ENCODE peak calls at places on chromosomes 2 and 18, in nine cellular contexts. H, Q, S, D, C, Y, W, M and G are unnamed samples.

GRCh38 chr18:22817844-22818243 is 115.3 kb upstream of the RBBP8 start:
- DNase-seq in H (no peak), Q (peak; percentile 52), S (no peak), D (no peak), C (no peak), Y (no peak), W (no peak), M (no peak), G (no peak)

GRCh38 chr2:52717836-52718235 is 1049.8 kb upstream of the CHAC2 start:
- DNase-seq in H (no peak), Q (no peak), S (no peak), D (no peak), C (no peak), Y (no peak), W (no peak), M (no peak), G (no peak)

GRCh38 chr2:47271054-47272000 is 116.2 kb upstream of the STPG4 start:
- DNase-seq in H (no peak), Q (no peak), S (no peak), D (peak; percentile 32), C (no peak), Y (peak; percentile 61), W (no peak), M (no peak), G (no peak)

GRCh38 chr2:41865263-41865662 is 182.6 kb upstream of the PKDCC start:
- DNase-seq in H (no peak), Q (no peak), S (no peak), D (no peak), C (no peak), Y (no peak), W (no peak), M (no peak), G (no peak)

GRCh38 chr2:22189893-22190292 is 1066.1 kb downstream of the TDRD15 start:
- DNase-seq in H (no peak), Q (peak; percentile 1), S (no peak), D (no peak), C (no peak), Y (no peak), W (no peak), M (no peak), G (no peak)

GRCh38 chr2:75021672-75022071 is 63.2 kb downstream of the POLE4 start:
- DNase-seq in H (peak; percentile 85), Q (peak; percentile 80), S (no peak), D (no peak), C (no peak), Y (no peak), W (no peak), M (peak; percentile 53), G (no peak)

GRCh38 chr2:238267341-238267710 is 21.1 kb downstream of the PER2 start:
- DNase-seq in H (no peak), Q (peak; percentile 42), S (no peak), D (no peak), C (no peak), Y (no peak), W (no peak), M (no peak), G (no peak)

GRCh38 chr2:12702661-12703121 is 14.0 kb upstream of the TRIB2 start:
- DNase-seq in H (no peak), Q (peak; percentile 90), S (no peak), D (peak; percentile 89), C (no peak), Y (no peak), W (no peak), M (no peak), G (no peak)

GRCh38 chr18:23982154-23983071 is 32.1 kb upstream of the TTC39C start:
- DNase-seq in H (no peak), Q (peak; percentile 75), S (peak; percentile 92), D (no peak), C (peak; percentile 59), Y (peak; percentile 45), W (peak; percentile 76), M (peak; percentile 36), G (no peak)

GRCh38 chr2:182593394-182593707 is 122.7 kb upstream of the DNAJC10 start:
- DNase-seq in H (no peak), Q (peak; percentile 90), S (no peak), D (no peak), C (no peak), Y (no peak), W (no peak), M (peak; percentile 46), G (no peak)

GRCh38 chr18:36366994-36367839 is 69.7 kb downstream of the FHOD3 start:
- DNase-seq in H (peak; percentile 70), Q (no peak), S (peak; percentile 83), D (no peak), C (no peak), Y (no peak), W (peak; percentile 20), M (no peak), G (no peak)

GRCh38 chr2:200318940-200319435 is 12.5 kb downstream of the SPATS2L start:
- DNase-seq in H (no peak), Q (no peak), S (no peak), D (no peak), C (no peak), Y (no peak), W (no peak), M (no peak), G (no peak)
- H3K27ac ChIP-seq in H (no peak overlapping the region), Q (no peak overlapping the region), S (no peak overlapping the region), D (peak overlapping the region; percentile 89), C (no peak overlapping the region), Y (no peak overlapping the region), W (peak overlapping the region; percentile 48), M (no peak overlapping the region), G (no peak overlapping the region)

GRCh38 chr2:207256026-207256425 is 90.3 kb upstream of the KLF7 start:
- DNase-seq in H (no peak), Q (no peak), S (no peak), D (no peak), C (no peak), Y (no peak), W (no peak), M (no peak), G (no peak)

GRCh38 chr2:207255565-207255964 is 89.8 kb upstream of the KLF7 start:
- DNase-seq in H (no peak), Q (no peak), S (no peak), D (no peak), C (no peak), Y (no peak), W (no peak), M (no peak), G (no peak)

GRCh38 chr2:207252979-207253640 is 87.4 kb upstream of the KLF7 start:
- DNase-seq in H (no peak), Q (peak; percentile 53), S (no peak), D (no peak), C (no peak), Y (no peak), W (no peak), M (no peak), G (no peak)

GRCh38 chr2:207253946-207254345 is 88.2 kb upstream of the KLF7 start:
- DNase-seq in H (no peak), Q (peak; percentile 96), S (no peak), D (peak; percentile 78), C (no peak), Y (no peak), W (no peak), M (peak; percentile 87), G (no peak)

GRCh38 chr2:207254526-207255464 is 89.0 kb upstream of the KLF7 start:
- DNase-seq in H (no peak), Q (peak; percentile 92), S (no peak), D (no peak), C (no peak), Y (no peak), W (no peak), M (no peak), G (no peak)
- H3K4me3 ChIP-seq in H (no peak overlapping the region), Q (no peak overlapping the region), S (no peak overlapping the region), D (peak overlapping the region; percentile 4), C (no peak overlapping the region), Y (no peak overlapping the region), W (no peak overlapping the region), M (no peak overlapping the region), G (no peak overlapping the region)

GRCh38 chr2:9298583-9298982 is 92.0 kb downstream of the ASAP2 start:
- DNase-seq in H (no peak), Q (no peak), S (no peak), D (no peak), C (no peak), Y (no peak), W (no peak), M (no peak), G (peak; percentile 42)
- H3K27ac ChIP-seq in H (no peak overlapping the region), Q (no peak overlapping the region), S (no peak overlapping the region), D (no peak overlapping the region), C (peak overlapping the region; percentile 28), Y (no peak overlapping the region), W (no peak overlapping the region), M (no peak overlapping the region), G (no peak overlapping the region)

GRCh38 chr18:5543854-5544389 is at the start of gene EPB41L3:
- DNase-seq in H (peak; percentile 61), Q (peak; percentile 20), S (peak; percentile 86), D (no peak), C (peak; percentile 62), Y (peak; percentile 18), W (peak; percentile 65), M (no peak), G (peak; percentile 80)
- H3K4me3 ChIP-seq in H (peak within 1 kb of the TSS; percentile 85), Q (peak within 1 kb of the TSS; percentile 98), S (peak within 1 kb of the TSS; percentile 52), D (no peak within 1 kb of the TSS), C (peak within 1 kb of the TSS; percentile 30), Y (peak within 1 kb of the TSS; percentile 41), W (peak within 1 kb of the TSS; percentile 65), M (peak within 1 kb of the TSS; percentile 70), G (peak within 1 kb of the TSS; percentile 44)

DNA sequence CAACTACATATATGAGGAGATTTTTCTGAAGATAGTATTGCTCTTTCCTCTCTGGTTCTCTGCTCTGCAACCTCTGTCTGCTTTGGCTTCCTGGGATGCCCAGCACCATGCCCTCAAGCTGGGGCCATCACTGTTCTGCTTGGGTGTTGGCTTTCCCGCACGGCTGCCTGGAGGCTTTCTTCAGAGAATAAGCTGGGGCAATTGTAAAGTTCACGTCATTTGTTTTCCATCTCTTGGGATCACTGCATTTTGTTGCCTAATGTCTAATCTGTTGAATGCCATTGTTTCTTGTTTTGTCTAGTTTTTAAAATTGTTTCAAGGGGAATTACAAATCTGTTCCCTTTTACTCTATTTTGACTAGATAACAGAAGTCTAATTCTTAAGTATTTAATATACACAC is 437.3 kb upstream of the NRP2 start:
- DNase-seq in H (no peak), Q (no peak), S (peak; percentile 44), D (no peak), C (no peak), Y (no peak), W (no peak), M (no peak), G (no peak)
- H3K27ac ChIP-seq in H (no peak overlapping the region), Q (no peak overlapping the region), S (no peak overlapping the region), D (no peak overlapping the region), C (no peak overlapping the region), Y (no peak overlapping the region), W (no peak overlapping the region), M (no peak overlapping the region), G (no peak overlapping the region)